ENCODE peak calls at places on chromosomes 16 and 17, in seven cellular contexts. F is GM23248; T is uterus; U is SK-N-SH; P is Panc1; Z is colonic mucosa; B is effector memory CD4-positive, alpha-beta T cell. W is an unnamed sample. For H3K36me3 and H3K4me1, the result is how much of the 10 kb centered on the place peaks cover.

GRCh38 chr17:30336369-30337171 is 2.7 kb upstream of the TMIGD1 start:
- DNase-seq in F (peak), T (no peak), U (peak), P (peak), Z (peak), B (peak), W (peak)

GRCh38 chr17:83064021-83064731 is 15.2 kb upstream of the METRNL start:
- DNase-seq in F (no peak), T (peak), U (peak), P (no peak), Z (no peak), B (no peak), W (peak)

GRCh38 chr16:88630941-88631340 is 7.4 kb upstream of the IL17C start:
- DNase-seq in F (no peak), T (no peak), U (no peak), P (no peak), Z (no peak), B (no peak), W (no peak)

GRCh38 chr17:3985800-3986199 is 21.6 kb upstream of the ATP2A3 start:
- DNase-seq in F (no peak), T (no peak), U (peak), P (no peak), Z (no peak), B (no peak), W (no peak)

GRCh38 chr17:14050616-14051015 is 18.7 kb upstream of the COX10 start:
- DNase-seq in F (no peak), T (no peak), U (no peak), P (no peak), Z (no peak), B (no peak), W (no peak)

GRCh38 chr17:491086-492014 is 138.7 kb upstream of the RPH3AL start:
- DNase-seq in F (peak), T (peak), U (peak), P (no peak), Z (peak), B (no peak), W (peak)

GRCh38 chr17:5526821-5527598 is 40.6 kb downstream of the MIS12 start:
- DNase-seq in F (peak), T (peak), U (peak), P (peak), Z (peak), B (no peak), W (no peak)

GRCh38 chr17:7133424-7133823 is 18.8 kb upstream of the ASGR2 start:
- DNase-seq in F (peak), T (no peak), U (peak), P (no peak), Z (no peak), B (no peak), W (peak)

GRCh38 chr17:50146927-50147640 is 3.4 kb downstream of the PPP1R9B start:
- DNase-seq in F (peak), T (no peak), U (no peak), P (no peak), Z (no peak), B (no peak), W (no peak)

GRCh38 chr16:15885560-15886001 is 2.8 kb downstream of the CEP20 start:
- DNase-seq in F (peak), T (no peak), U (no peak), P (no peak), Z (no peak), B (no peak), W (no peak)

GRCh38 chr17:28811594-28812135 is 30.9 kb downstream of the FAM222B start:
- DNase-seq in F (peak), T (no peak), U (peak), P (peak), Z (peak), B (no peak), W (no peak)

GRCh38 chr16:87314990-87315420 is 2.2 kb downstream of the C16orf95 start:
- DNase-seq in F (no peak), T (no peak), U (no peak), P (no peak), Z (no peak), B (no peak), W (no peak)

GRCh38 chr17:61412860-61413653 is 13.4 kb downstream of the TBX2 start:
- DNase-seq in F (no peak), T (no peak), U (peak), P (no peak), Z (peak), B (no peak), W (no peak)

GRCh38 chr17:4728124-4728523 is 3.1 kb upstream of the MED11 start:
- DNase-seq in F (no peak), T (no peak), U (no peak), P (no peak), Z (no peak), B (no peak), W (no peak)

GRCh38 chr17:4920351-4921048 is 11.6 kb upstream of the GP1BA start:
- DNase-seq in F (peak), T (no peak), U (no peak), P (no peak), Z (no peak), B (no peak), W (no peak)

GRCh38 chr16:11105038-11105903 is 150.7 kb downstream of the SOCS1 start:
- DNase-seq in F (peak), T (peak), U (peak), P (no peak), Z (peak), B (no peak), W (no peak)

GRCh38 chr16:85437161-85438052 is 175.7 kb upstream of the GSE1 start:
- DNase-seq in F (peak), T (peak), U (no peak), P (no peak), Z (peak), B (no peak), W (no peak)

GRCh38 chr17:43578699-43579569 is 32.8 kb upstream of the ETV4 start:
- DNase-seq in F (peak), T (no peak), U (peak), P (no peak), Z (no peak), B (peak), W (peak)

GRCh38 chr16:72536673-72537435 is 364.9 kb upstream of the PMFBP1 start:
- DNase-seq in F (peak), T (no peak), U (no peak), P (no peak), Z (no peak), B (no peak), W (no peak)

GRCh38 chr16:27234171-27234570 is 30.8 kb downstream of the KDM8 start:
- DNase-seq in F (no peak), T (no peak), U (no peak), P (no peak), Z (no peak), B (no peak), W (no peak)

GRCh38 chr17:42361781-42362186 is 26.5 kb downstream of the STAT3 start:
- DNase-seq in F (no peak), T (no peak), U (no peak), P (no peak), Z (peak), B (no peak), W (peak)

GRCh38 chr16:15604460-15605390 is 38.2 kb downstream of the MARF1 start:
- DNase-seq in F (peak), T (no peak), U (no peak), P (no peak), Z (no peak), B (no peak), W (no peak)

GRCh38 chr16:6643083-6643686 is 689.5 kb upstream of the RBFOX1 start:
- DNase-seq in F (peak), T (no peak), U (peak), P (peak), Z (peak), B (no peak), W (no peak)

GRCh38 chr16:69924777-69925191 is 26.4 kb upstream of the CLEC18A start:
- DNase-seq in F (peak), T (peak), U (no peak), P (no peak), Z (no peak), B (no peak), W (no peak)

GRCh38 chr16:49835116-49835880 is 20.6 kb downstream of the ZNF423 start:
- DNase-seq in F (no peak), T (no peak), U (peak), P (no peak), Z (no peak), B (no peak), W (no peak)

GRCh38 chr17:48605409-48605864 is 651 bp upstream of the HOXB6 start:
- DNase-seq in F (no peak), T (no peak), U (no peak), P (no peak), Z (no peak), B (no peak), W (no peak)

GRCh38 chr17:17487998-17488397 is 8.2 kb downstream of the RASD1 start:
- DNase-seq in F (no peak), T (no peak), U (no peak), P (no peak), Z (no peak), B (no peak), W (no peak)
- H3K36me3 ChIP-seq in F (under half), T (under half), U (under half), P (under half), Z (under half), B (under half), W (under half)

DNA sequence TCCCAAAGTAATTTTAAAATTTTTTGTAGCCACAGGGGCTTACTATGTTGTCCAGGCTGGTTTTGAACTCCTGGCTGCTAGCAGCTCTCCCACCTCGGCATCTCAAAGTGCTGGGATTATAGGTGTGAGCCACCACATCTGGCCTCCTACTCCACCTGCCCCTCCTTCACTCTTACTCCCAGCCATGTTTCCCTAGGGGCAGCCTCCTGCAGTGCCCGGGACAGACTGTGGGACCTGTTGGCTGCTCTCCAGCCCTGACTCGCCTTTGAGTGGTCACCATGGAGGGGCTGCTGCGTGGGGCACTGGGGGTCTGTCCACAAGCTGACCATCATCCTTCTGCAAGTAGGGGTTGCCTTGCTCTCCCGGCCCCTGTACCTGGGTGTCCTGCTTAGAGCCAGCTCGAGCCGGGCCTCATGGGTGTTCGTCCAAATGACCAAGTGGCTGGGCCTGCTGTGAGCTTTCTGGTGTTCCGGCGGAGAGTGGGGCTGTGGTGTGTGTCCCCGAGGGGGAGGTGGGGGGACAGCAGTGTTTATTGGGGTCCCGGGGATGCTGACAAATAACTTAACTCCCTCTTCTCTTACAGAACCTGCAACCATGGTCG is 16.6 kb downstream of the SPIRE2 start:
- DNase-seq in F (no peak), T (no peak), U (no peak), P (no peak), Z (no peak), B (no peak), W (no peak)
- H3K4me1 ChIP-seq in F (under half), T (under half), U (under half), P (under half), Z (under half), B (under half), W (under half)

GRCh38 chr17:74792586-74792985 is 16.4 kb upstream of the NAT9 start:
- DNase-seq in F (no peak), T (no peak), U (no peak), P (no peak), Z (no peak), B (no peak), W (no peak)
- H3K36me3 ChIP-seq in F (under half), T (under half), U (under half), P (under half), Z (under half), B (half or more), W (under half)

DNA sequence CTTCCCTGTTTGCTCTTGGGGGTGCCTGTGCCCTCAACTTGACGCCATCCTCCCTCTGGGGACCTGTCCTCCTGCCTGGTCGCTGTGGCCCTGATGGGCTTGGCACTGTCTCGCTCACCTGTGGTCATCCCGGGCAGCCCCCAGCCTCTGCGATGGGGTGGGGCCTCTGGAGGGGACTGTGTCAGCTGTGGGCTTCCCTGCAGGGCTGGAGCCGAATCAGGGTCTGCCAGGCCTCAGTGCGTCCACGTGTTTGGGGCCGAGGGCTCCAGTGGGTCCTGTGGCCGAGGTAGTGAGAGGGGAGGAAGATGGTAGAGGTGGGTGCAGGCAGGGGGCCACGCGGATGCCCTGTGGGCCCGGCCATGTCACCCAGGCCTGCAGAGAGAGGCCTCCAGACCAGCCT is 8.0 kb downstream of the PIGQ start:
- DNase-seq in F (no peak), T (no peak), U (no peak), P (no peak), Z (no peak), B (no peak), W (no peak)
- H3K4me1 ChIP-seq in F (under half), T (under half), U (under half), P (under half), Z (under half), B (under half), W (under half)

DNA sequence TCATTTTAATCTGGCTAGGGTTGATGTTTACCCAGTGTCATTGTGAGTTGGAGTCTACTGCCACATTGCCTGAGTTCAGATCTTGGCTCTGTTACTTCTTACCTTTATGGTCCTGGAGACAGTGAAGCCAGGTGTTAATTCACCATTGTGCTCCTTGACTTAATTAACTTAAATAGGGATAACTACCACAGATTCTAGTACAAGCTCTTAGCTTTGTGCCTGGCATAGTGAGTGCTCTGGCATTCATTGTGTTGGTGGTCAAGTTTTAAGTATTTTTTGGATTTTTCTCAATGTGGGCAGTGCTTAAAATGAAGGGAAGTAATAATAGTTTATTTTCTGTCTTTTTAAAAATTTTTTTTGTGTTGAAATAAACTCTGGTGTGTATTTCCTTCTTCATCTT is 4.6 kb downstream of the HAPSTR1 start:
- DNase-seq in F (no peak), T (no peak), U (no peak), P (no peak), Z (no peak), B (no peak), W (no peak)
- H3K36me3 ChIP-seq in F (under half), T (under half), U (half or more), P (under half), Z (under half), B (under half), W (under half)

DNA sequence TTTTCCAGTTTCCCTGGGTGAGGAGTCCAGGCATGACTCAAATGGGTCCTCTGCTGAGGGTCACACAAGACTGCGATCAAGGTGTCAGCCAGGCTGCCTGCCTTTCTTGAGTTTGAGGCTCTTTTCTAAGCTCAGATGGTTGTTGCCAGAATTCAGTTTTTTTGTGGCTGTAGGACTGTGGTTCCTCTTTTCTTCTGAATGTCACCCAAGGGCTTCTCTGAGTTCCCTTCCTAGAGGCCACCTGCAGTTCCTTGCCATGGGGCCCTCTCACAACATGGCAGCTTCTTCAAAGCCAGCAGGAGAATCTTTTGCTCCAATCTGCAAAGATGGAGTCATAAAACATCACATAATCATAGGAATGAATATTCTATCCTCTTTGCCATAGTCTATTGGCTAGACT is 17.5 kb downstream of the LIMD2 start:
- DNase-seq in F (no peak), T (no peak), U (no peak), P (no peak), Z (no peak), B (no peak), W (no peak)
- H3K4me1 ChIP-seq in F (under half), T (under half), U (under half), P (under half), Z (under half), B (under half), W (under half)